ENCODE peak calls at places on chromosomes 6 and 20, in four cellular contexts. K is stimulated activated CD8-positive, alpha-beta memory T cell treated with anti-CD3 and anti-CD28 coated beads, Interleukin-15, amount 100 ng/mL, for 24 hours; F is KBM-7; X is RWPE1. G is an unnamed sample.

GRCh38 chr6:168410554-168411011 is 30.4 kb upstream of the SMOC2 start:
- DNase-seq in F (no peak), X (no peak), K (no peak), G (no peak)

GRCh38 chr6:912871-913663 is 220.1 kb upstream of the EXOC2 start:
- DNase-seq in K (no peak), X (peak; percentile 44), F (no peak), G (peak; percentile 32)

GRCh38 chr20:3551681-3552434 is 81.0 kb downstream of the ATRN start:
- DNase-seq in K (no peak), X (no peak), F (no peak), G (no peak)

GRCh38 chr6:43740961-43741764 is 28.8 kb upstream of the VEGFA start:
- DNase-seq in K (no peak), F (no peak), X (no peak), G (no peak)

GRCh38 chr6:28252507-28252975 is 472 bp upstream of the ZKSCAN4 start:
- DNase-seq in K (no peak), F (peak; percentile 51), X (no peak), G (no peak)

GRCh38 chr6:13248549-13248948 is 79.8 kb downstream of the TBC1D7 start:
- DNase-seq in K (no peak), F (no peak), X (no peak), G (no peak)

GRCh38 chr6:34021839-34022190 is 124.1 kb downstream of the GRM4 start:
- DNase-seq in X (no peak), F (no peak), K (no peak), G (no peak)

GRCh38 chr6:164150221-164150620 is 735.7 kb downstream of the QKI start:
- DNase-seq in X (no peak), K (no peak), F (no peak), G (no peak)

GRCh38 chr20:62763404-62763803 is 32.9 kb upstream of the MRGBP start:
- DNase-seq in F (no peak), K (no peak), X (no peak), G (no peak)

GRCh38 chr6:119326291-119327005 is 23.1 kb downstream of the MAN1A1 start:
- DNase-seq in K (no peak), X (no peak), F (no peak), G (no peak)

GRCh38 chr6:99092009-99092408 is 144.3 kb upstream of the FBXL4 start:
- DNase-seq in F (no peak), K (no peak), X (no peak), G (no peak)

GRCh38 chr20:56187791-56188190 is 60.7 kb upstream of the MC3R start:
- DNase-seq in K (no peak), X (peak; percentile 36), F (peak; percentile 11), G (no peak)

GRCh38 chr6:110660066-110660655 is 155.1 kb downstream of the CDK19 start:
- DNase-seq in F (no peak), X (no peak), K (no peak), G (no peak)

GRCh38 chr20:36717657-36718056 is 28.2 kb downstream of the NDRG3 start:
- DNase-seq in X (no peak), K (no peak), F (peak; percentile 43), G (no peak)

GRCh38 chr6:156440688-156441087 is 336.5 kb upstream of the ARID1B start:
- DNase-seq in F (no peak), K (no peak), X (no peak), G (no peak)

GRCh38 chr6:156953478-156954146 is 176.4 kb downstream of the ARID1B start:
- DNase-seq in F (no peak), K (no peak), X (peak; percentile 95), G (peak; percentile 73)

GRCh38 chr6:88044530-88044929 is 3.1 kb upstream of the SPACA1 start:
- DNase-seq in K (no peak), F (no peak), X (no peak), G (no peak)